ENCODE peak calls at places on chromosomes 4 and X, in ten cellular contexts. M is immature natural killer cell; H is upper lobe of right lung; L is right cardiac atrium; D is NCI-H1105; G is NCI-H69; A is stimulated activated CD8-positive, alpha-beta memory T cell treated with anti-CD3 and anti-CD28 coated beads, Interleukin-2, amount 100 ng/mL, for 48 hours; P is GM23248; C is ELR; N is stimulated activated CD4-positive, alpha-beta T cell treated with anti-CD3 and anti-CD28 coated beads, Interleukin-15, amount 100 ng/mL, for 1 hour. F is an unnamed sample.

GRCh38 chrX:40749874-40750273 is 14.5 kb upstream of the MED14 start:
- DNase-seq in D (no peak), A (no peak), C (no peak), N (no peak), M (no peak), L (no peak), H (no peak), P (peak), G (no peak), F (no peak)

GRCh38 chrX:79065696-79066095 is 78.8 kb upstream of the GPR174 start:
- DNase-seq in H (no peak), L (no peak), C (no peak), P (no peak), G (no peak), D (no peak), M (no peak), N (no peak), A (no peak), F (no peak)

GRCh38 chr4:10105421-10105820 is 11.2 kb downstream of the WDR1 start:
- DNase-seq in N (no peak), M (no peak), A (no peak), D (no peak), G (no peak), H (no peak), C (no peak), L (no peak), P (peak), F (no peak)

GRCh38 chr4:85039526-85039925 is 73.0 kb upstream of the WDFY3 start:
- DNase-seq in N (no peak), A (no peak), P (peak), H (no peak), C (peak), G (no peak), M (no peak), D (no peak), L (no peak), F (no peak)

GRCh38 chr4:134862116-134862515 is 660.5 kb upstream of the PABPC4L start:
- DNase-seq in C (peak), G (no peak), N (no peak), P (no peak), H (no peak), L (no peak), A (no peak), D (no peak), M (no peak), F (no peak)

GRCh38 chr4:119653990-119654389 is 25.4 kb upstream of the PDE5A start:
- DNase-seq in A (no peak), N (no peak), P (no peak), C (no peak), L (no peak), H (no peak), D (no peak), G (no peak), M (no peak), F (no peak)

GRCh38 chr4:8238061-8238511 is 31.5 kb upstream of the HTRA3 start:
- DNase-seq in D (no peak), G (peak), M (no peak), N (no peak), A (no peak), H (no peak), C (no peak), P (no peak), L (peak), F (no peak)

GRCh38 chrX:1392376-1393130 is 640 bp upstream of the SLC25A6 start:
- DNase-seq in A (peak), H (peak), N (no peak), M (no peak), P (peak), C (peak), D (no peak), G (no peak), L (no peak), F (no peak)

GRCh38 chr4:151674804-151675290 is 86.0 kb downstream of the GATB start:
- DNase-seq in G (peak), A (no peak), D (peak), P (peak), L (peak), N (no peak), M (no peak), C (peak), H (peak), F (peak)

GRCh38 chr4:14254252-14254651 is 626.7 kb upstream of the BOD1L1 start:
- DNase-seq in P (peak), M (no peak), H (peak), N (no peak), G (peak), A (no peak), C (peak), L (peak), D (no peak), F (peak)

GRCh38 chrX:74061879-74062278 is 242.1 kb upstream of the ZCCHC13 start:
- DNase-seq in L (no peak), G (no peak), N (no peak), M (no peak), D (no peak), A (no peak), P (no peak), C (no peak), H (no peak), F (no peak)

GRCh38 chr4:70713453-70714026 is 8.2 kb upstream of the RUFY3 start:
- DNase-seq in H (no peak), G (no peak), L (no peak), A (no peak), M (no peak), C (no peak), N (no peak), P (no peak), D (no peak), F (no peak)

GRCh38 chr4:37780444-37781133 is 45.9 kb upstream of the PGM2 start:
- DNase-seq in G (peak), D (no peak), A (no peak), M (peak), N (peak), H (no peak), L (peak), P (peak), C (peak), F (peak)

GRCh38 chr4:177239878-177240277 is 69.8 kb upstream of the NEIL3 start:
- DNase-seq in M (no peak), A (no peak), C (no peak), L (no peak), P (peak), H (no peak), D (no peak), G (peak), N (no peak), F (no peak)

GRCh38 chr4:176780995-176781738 is 11.6 kb downstream of the VEGFC start:
- DNase-seq in N (no peak), D (no peak), H (no peak), G (peak), A (no peak), P (peak), M (no peak), L (no peak), C (peak), F (no peak)

GRCh38 chr4:76601791-76602190 is 166.8 kb downstream of the SHROOM3 start:
- DNase-seq in H (no peak), C (no peak), G (no peak), P (peak), A (no peak), N (no peak), M (no peak), D (no peak), L (no peak), F (no peak)

GRCh38 chr4:39526810-39527295 is 386 bp downstream of the UGDH start:
- DNase-seq in M (peak), L (no peak), A (peak), P (no peak), C (no peak), N (no peak), H (no peak), G (no peak), D (no peak), F (no peak)

GRCh38 chr4:109389367-109390118 is 44.1 kb upstream of the SEC24B start:
- DNase-seq in P (no peak), D (no peak), A (no peak), L (peak), M (no peak), H (no peak), N (no peak), C (no peak), G (peak), F (no peak)

GRCh38 chr4:58313444-58313843 is 1203.3 kb upstream of the IGFBP7 start:
- DNase-seq in C (no peak), A (no peak), P (no peak), H (no peak), G (no peak), D (no peak), M (no peak), L (no peak), N (no peak), F (peak)

GRCh38 chrX:1788300-1788911 is 173.5 kb downstream of the ASMT start:
- DNase-seq in M (no peak), A (no peak), D (no peak), H (no peak), P (no peak), N (no peak), G (no peak), L (no peak), C (no peak), F (no peak)

GRCh38 chr4:13535708-13536361 is 8.5 kb downstream of the NKX3-2 start:
- DNase-seq in D (no peak), L (no peak), A (no peak), H (peak), N (no peak), P (no peak), G (no peak), C (no peak), M (no peak), F (no peak)

F was measured in LNCaP clone FGC.